ENCODE peak calls at places on chromosomes 16 and 17, in nine cellular contexts. One of them, this sample, is unnamed.

GRCh38 chr17:4541328-4542002 is 13.7 kb downstream of the MYBBP1A start:
- DNase-seq in uterus: no peak
- DNase-seq in Right ventricle myocardium superior: no peak
- DNase-seq in stimulated activated CD4-positive, alpha-beta T cell treated with anti-CD3 and anti-CD28 coated beads, Interleukin-2, amount 100 ng/mL, for 24 hours: no peak
- DNase-seq in effector CD4-positive, alpha-beta T cell: no peak
- DNase-seq in HCEC 1CT: no peak
- DNase-seq in left ventricle myocardium inferior: no peak
- DNase-seq in iris pigment epithelial cell: no peak
- DNase-seq in T47D: no peak
- DNase-seq in this sample: no peak

GRCh38 chr17:64504769-64505319 is 1.2 kb downstream of the DDX5 start:
- DNase-seq in uterus: peak; percentile 34
- DNase-seq in Right ventricle myocardium superior: no peak
- DNase-seq in stimulated activated CD4-positive, alpha-beta T cell treated with anti-CD3 and anti-CD28 coated beads, Interleukin-2, amount 100 ng/mL, for 24 hours: no peak
- DNase-seq in effector CD4-positive, alpha-beta T cell: no peak
- DNase-seq in HCEC 1CT: peak; percentile 45
- DNase-seq in left ventricle myocardium inferior: no peak
- DNase-seq in iris pigment epithelial cell: peak; percentile 65
- DNase-seq in T47D: no peak
- DNase-seq in this sample: no peak

GRCh38 chr16:75402821-75403475 is 30.4 kb downstream of the CFDP1 start:
- DNase-seq in uterus: no peak
- DNase-seq in Right ventricle myocardium superior: no peak
- DNase-seq in stimulated activated CD4-positive, alpha-beta T cell treated with anti-CD3 and anti-CD28 coated beads, Interleukin-2, amount 100 ng/mL, for 24 hours: no peak
- DNase-seq in effector CD4-positive, alpha-beta T cell: no peak
- DNase-seq in HCEC 1CT: peak; percentile 40
- DNase-seq in left ventricle myocardium inferior: no peak
- DNase-seq in iris pigment epithelial cell: peak; percentile 66
- DNase-seq in T47D: peak; percentile 28
- DNase-seq in this sample: no peak

GRCh38 chr16:49986351-49987124 is 38.5 kb upstream of the CNEP1R1 start:
- DNase-seq in uterus: no peak
- DNase-seq in Right ventricle myocardium superior: no peak
- DNase-seq in stimulated activated CD4-positive, alpha-beta T cell treated with anti-CD3 and anti-CD28 coated beads, Interleukin-2, amount 100 ng/mL, for 24 hours: no peak
- DNase-seq in effector CD4-positive, alpha-beta T cell: no peak
- DNase-seq in HCEC 1CT: no peak
- DNase-seq in left ventricle myocardium inferior: no peak
- DNase-seq in iris pigment epithelial cell: peak; percentile 31
- DNase-seq in T47D: no peak
- DNase-seq in this sample: no peak

GRCh38 chr17:16938496-16939270 is 33.2 kb downstream of the TNFRSF13B start:
- DNase-seq in uterus: no peak
- DNase-seq in Right ventricle myocardium superior: no peak
- DNase-seq in stimulated activated CD4-positive, alpha-beta T cell treated with anti-CD3 and anti-CD28 coated beads, Interleukin-2, amount 100 ng/mL, for 24 hours: no peak
- DNase-seq in effector CD4-positive, alpha-beta T cell: no peak
- DNase-seq in HCEC 1CT: no peak
- DNase-seq in left ventricle myocardium inferior: no peak
- DNase-seq in iris pigment epithelial cell: no peak
- DNase-seq in T47D: no peak
- DNase-seq in this sample: no peak

GRCh38 chr16:64153718-64154117 is 968.1 kb downstream of the CDH11 start:
- DNase-seq in uterus: no peak
- DNase-seq in Right ventricle myocardium superior: no peak
- DNase-seq in stimulated activated CD4-positive, alpha-beta T cell treated with anti-CD3 and anti-CD28 coated beads, Interleukin-2, amount 100 ng/mL, for 24 hours: no peak
- DNase-seq in effector CD4-positive, alpha-beta T cell: no peak
- DNase-seq in HCEC 1CT: peak; percentile 66
- DNase-seq in left ventricle myocardium inferior: no peak
- DNase-seq in iris pigment epithelial cell: peak; percentile 55
- DNase-seq in T47D: no peak
- DNase-seq in this sample: no peak

GRCh38 chr17:75856062-75856681 is 1.0 kb upstream of the WBP2 start:
- DNase-seq in uterus: no peak
- DNase-seq in Right ventricle myocardium superior: no peak
- DNase-seq in stimulated activated CD4-positive, alpha-beta T cell treated with anti-CD3 and anti-CD28 coated beads, Interleukin-2, amount 100 ng/mL, for 24 hours: no peak
- DNase-seq in effector CD4-positive, alpha-beta T cell: no peak
- DNase-seq in HCEC 1CT: no peak
- DNase-seq in left ventricle myocardium inferior: no peak
- DNase-seq in iris pigment epithelial cell: no peak
- DNase-seq in T47D: no peak
- DNase-seq in this sample: no peak

GRCh38 chr17:55666810-55667209 is 55.9 kb downstream of the TMEM100 start:
- DNase-seq in uterus: no peak
- DNase-seq in Right ventricle myocardium superior: no peak
- DNase-seq in stimulated activated CD4-positive, alpha-beta T cell treated with anti-CD3 and anti-CD28 coated beads, Interleukin-2, amount 100 ng/mL, for 24 hours: no peak
- DNase-seq in effector CD4-positive, alpha-beta T cell: no peak
- DNase-seq in HCEC 1CT: no peak
- DNase-seq in left ventricle myocardium inferior: no peak
- DNase-seq in iris pigment epithelial cell: no peak
- DNase-seq in T47D: no peak
- DNase-seq in this sample: no peak

GRCh38 chr17:62898239-62898864 is 67.7 kb upstream of the TANC2 start:
- DNase-seq in uterus: no peak
- DNase-seq in Right ventricle myocardium superior: no peak
- DNase-seq in stimulated activated CD4-positive, alpha-beta T cell treated with anti-CD3 and anti-CD28 coated beads, Interleukin-2, amount 100 ng/mL, for 24 hours: no peak
- DNase-seq in effector CD4-positive, alpha-beta T cell: no peak
- DNase-seq in HCEC 1CT: no peak
- DNase-seq in left ventricle myocardium inferior: peak; percentile 22
- DNase-seq in iris pigment epithelial cell: no peak
- DNase-seq in T47D: no peak
- DNase-seq in this sample: no peak

GRCh38 chr17:4236456-4236855 is 27.3 kb downstream of the ANKFY1 start:
- DNase-seq in uterus: no peak
- DNase-seq in Right ventricle myocardium superior: no peak
- DNase-seq in stimulated activated CD4-positive, alpha-beta T cell treated with anti-CD3 and anti-CD28 coated beads, Interleukin-2, amount 100 ng/mL, for 24 hours: no peak
- DNase-seq in effector CD4-positive, alpha-beta T cell: no peak
- DNase-seq in HCEC 1CT: no peak
- DNase-seq in left ventricle myocardium inferior: no peak
- DNase-seq in iris pigment epithelial cell: no peak
- DNase-seq in T47D: no peak
- DNase-seq in this sample: no peak

GRCh38 chr17:80270836-80271235 is 10.2 kb downstream of the RNF213 start:
- DNase-seq in uterus: no peak
- DNase-seq in Right ventricle myocardium superior: no peak
- DNase-seq in stimulated activated CD4-positive, alpha-beta T cell treated with anti-CD3 and anti-CD28 coated beads, Interleukin-2, amount 100 ng/mL, for 24 hours: peak; percentile 68
- DNase-seq in effector CD4-positive, alpha-beta T cell: peak; percentile 26
- DNase-seq in HCEC 1CT: no peak
- DNase-seq in left ventricle myocardium inferior: no peak
- DNase-seq in iris pigment epithelial cell: peak; percentile 34
- DNase-seq in T47D: peak; percentile 83
- DNase-seq in this sample: peak; percentile 51

GRCh38 chr16:87145181-87146176 is 171.7 kb downstream of the C16orf95 start:
- DNase-seq in uterus: no peak
- DNase-seq in Right ventricle myocardium superior: no peak
- DNase-seq in stimulated activated CD4-positive, alpha-beta T cell treated with anti-CD3 and anti-CD28 coated beads, Interleukin-2, amount 100 ng/mL, for 24 hours: no peak
- DNase-seq in effector CD4-positive, alpha-beta T cell: no peak
- DNase-seq in HCEC 1CT: peak; percentile 95
- DNase-seq in left ventricle myocardium inferior: no peak
- DNase-seq in iris pigment epithelial cell: peak; percentile 86
- DNase-seq in T47D: no peak
- DNase-seq in this sample: no peak

GRCh38 chr16:52498640-52499039 is 48.3 kb downstream of the TOX3 start:
- DNase-seq in uterus: no peak
- DNase-seq in Right ventricle myocardium superior: no peak
- DNase-seq in stimulated activated CD4-positive, alpha-beta T cell treated with anti-CD3 and anti-CD28 coated beads, Interleukin-2, amount 100 ng/mL, for 24 hours: no peak
- DNase-seq in effector CD4-positive, alpha-beta T cell: no peak
- DNase-seq in HCEC 1CT: no peak
- DNase-seq in left ventricle myocardium inferior: no peak
- DNase-seq in iris pigment epithelial cell: no peak
- DNase-seq in T47D: no peak
- DNase-seq in this sample: no peak

This sample was measured in naive thymus-derived CD4-positive, alpha-beta T cell.